ENCODE peak calls at places on chromosomes 6 and 20, in four cellular contexts. One of them, this sample, is unnamed.

GRCh38 chr20:1827974-1828785 is 67.0 kb upstream of the SIRPA start:
- DNase-seq in endothelial cell of umbilical vein: no peak
- DNase-seq in tibial nerve: peak
- DNase-seq in psoas muscle: peak
- DNase-seq in this sample: no peak

GRCh38 chr6:31246051-31246495 is 25.8 kb downstream of the HLA-C start:
- DNase-seq in tibial nerve: no peak
- DNase-seq in psoas muscle: no peak
- DNase-seq in endothelial cell of umbilical vein: peak
- DNase-seq in this sample: no peak

GRCh38 chr6:112029045-112029822 is 24.7 kb upstream of the CCN6 start:
- DNase-seq in endothelial cell of umbilical vein: peak
- DNase-seq in tibial nerve: peak
- DNase-seq in psoas muscle: peak
- DNase-seq in this sample: peak

GRCh38 chr6:33014841-33015634 is 5.6 kb upstream of the HLA-DOA start:
- DNase-seq in endothelial cell of umbilical vein: peak
- DNase-seq in psoas muscle: no peak
- DNase-seq in tibial nerve: peak
- DNase-seq in this sample: peak

GRCh38 chr20:63059684-63060056 is 52.9 kb upstream of the BHLHE23 start:
- DNase-seq in endothelial cell of umbilical vein: no peak
- DNase-seq in tibial nerve: no peak
- DNase-seq in psoas muscle: no peak
- DNase-seq in this sample: no peak

GRCh38 chr6:23245559-23245958 is 676.2 kb downstream of the HDGFL1 start:
- DNase-seq in tibial nerve: no peak
- DNase-seq in endothelial cell of umbilical vein: no peak
- DNase-seq in psoas muscle: no peak
- DNase-seq in this sample: no peak

GRCh38 chr6:109260126-109260525 is 122.1 kb downstream of the CD164 start:
- DNase-seq in tibial nerve: no peak
- DNase-seq in endothelial cell of umbilical vein: no peak
- DNase-seq in psoas muscle: no peak
- DNase-seq in this sample: peak

GRCh38 chr20:46371656-46372055 is 34.8 kb downstream of the ELMO2 start:
- DNase-seq in endothelial cell of umbilical vein: no peak
- DNase-seq in psoas muscle: no peak
- DNase-seq in tibial nerve: no peak
- DNase-seq in this sample: no peak

GRCh38 chr20:1045860-1046418 is 43.8 kb upstream of the RSPO4 start:
- DNase-seq in psoas muscle: no peak
- DNase-seq in endothelial cell of umbilical vein: no peak
- DNase-seq in tibial nerve: no peak
- DNase-seq in this sample: no peak

GRCh38 chr6:130233332-130233731 is 10.6 kb upstream of the SAMD3 start:
- DNase-seq in tibial nerve: no peak
- DNase-seq in endothelial cell of umbilical vein: no peak
- DNase-seq in psoas muscle: no peak
- DNase-seq in this sample: no peak

GRCh38 chr6:80173411-80173810 is 66.9 kb downstream of the BCKDHB start:
- DNase-seq in psoas muscle: no peak
- DNase-seq in endothelial cell of umbilical vein: no peak
- DNase-seq in tibial nerve: no peak
- DNase-seq in this sample: no peak

GRCh38 chr20:5127204-5127858 is 523 bp downstream of the CDS2 start:
- DNase-seq in endothelial cell of umbilical vein: peak
- DNase-seq in tibial nerve: peak
- DNase-seq in psoas muscle: peak
- DNase-seq in this sample: peak

GRCh38 chr6:81075974-81076373 is 676.5 kb downstream of the TENT5A start:
- DNase-seq in tibial nerve: no peak
- DNase-seq in psoas muscle: no peak
- DNase-seq in endothelial cell of umbilical vein: peak
- DNase-seq in this sample: no peak

GRCh38 chr20:32336918-32337347 is 21.2 kb upstream of the ASXL1 start:
- DNase-seq in tibial nerve: peak
- DNase-seq in psoas muscle: no peak
- DNase-seq in endothelial cell of umbilical vein: peak
- DNase-seq in this sample: no peak

GRCh38 chr6:133889557-133890301 is 816 bp downstream of the TCF21 start:
- DNase-seq in tibial nerve: no peak
- DNase-seq in psoas muscle: peak
- DNase-seq in endothelial cell of umbilical vein: no peak
- DNase-seq in this sample: peak

GRCh38 chr6:47633141-47633540 is 65.2 kb upstream of the ADGRF4 start:
- DNase-seq in endothelial cell of umbilical vein: no peak
- DNase-seq in psoas muscle: no peak
- DNase-seq in tibial nerve: no peak
- DNase-seq in this sample: no peak

GRCh38 chr20:36614781-36615557 is 9.4 kb downstream of the RAB5IF start:
- DNase-seq in psoas muscle: no peak
- DNase-seq in tibial nerve: no peak
- DNase-seq in endothelial cell of umbilical vein: no peak
- DNase-seq in this sample: no peak

GRCh38 chr6:109428889-109429477 is 11.4 kb downstream of the PPIL6 start:
- DNase-seq in tibial nerve: no peak
- DNase-seq in psoas muscle: no peak
- DNase-seq in endothelial cell of umbilical vein: peak
- DNase-seq in this sample: no peak

GRCh38 chr6:27890351-27891299 is 21.6 kb downstream of the OR2B2 start:
- DNase-seq in psoas muscle: peak
- DNase-seq in endothelial cell of umbilical vein: peak
- DNase-seq in tibial nerve: peak
- DNase-seq in this sample: peak

GRCh38 chr6:49556429-49556837 is 6.0 kb downstream of the C6orf141 start:
- DNase-seq in endothelial cell of umbilical vein: peak
- DNase-seq in tibial nerve: no peak
- DNase-seq in psoas muscle: no peak
- DNase-seq in this sample: no peak

GRCh38 chr6:112781236-112781635 is 434.1 kb downstream of the RFPL4B start:
- DNase-seq in tibial nerve: no peak
- DNase-seq in endothelial cell of umbilical vein: peak
- DNase-seq in psoas muscle: no peak
- DNase-seq in this sample: peak

GRCh38 chr20:38805502-38805957 is at the start of gene PPP1R16B:
- DNase-seq in tibial nerve: no peak
- DNase-seq in psoas muscle: peak
- DNase-seq in endothelial cell of umbilical vein: peak
- DNase-seq in this sample: no peak

GRCh38 chr6:82910818-82911217 is 154.8 kb downstream of the UBE3D start:
- DNase-seq in tibial nerve: no peak
- DNase-seq in endothelial cell of umbilical vein: no peak
- DNase-seq in psoas muscle: no peak
- DNase-seq in this sample: no peak

GRCh38 chr6:167559675-167560479 is 235.0 kb downstream of the TTLL2 start:
- DNase-seq in psoas muscle: no peak
- DNase-seq in tibial nerve: peak
- DNase-seq in endothelial cell of umbilical vein: no peak
- DNase-seq in this sample: no peak

GRCh38 chr6:167558213-167558869 is 233.5 kb downstream of the TTLL2 start:
- DNase-seq in psoas muscle: no peak
- DNase-seq in tibial nerve: no peak
- DNase-seq in endothelial cell of umbilical vein: no peak
- DNase-seq in this sample: peak

GRCh38 chr6:167564416-167565250 is 239.7 kb downstream of the TTLL2 start:
- DNase-seq in psoas muscle: no peak
- DNase-seq in endothelial cell of umbilical vein: no peak
- DNase-seq in tibial nerve: no peak
- DNase-seq in this sample: no peak

GRCh38 chr6:167565388-167565787 is 240.5 kb downstream of the TTLL2 start:
- DNase-seq in endothelial cell of umbilical vein: no peak
- DNase-seq in tibial nerve: no peak
- DNase-seq in psoas muscle: no peak
- DNase-seq in this sample: no peak

DNA sequence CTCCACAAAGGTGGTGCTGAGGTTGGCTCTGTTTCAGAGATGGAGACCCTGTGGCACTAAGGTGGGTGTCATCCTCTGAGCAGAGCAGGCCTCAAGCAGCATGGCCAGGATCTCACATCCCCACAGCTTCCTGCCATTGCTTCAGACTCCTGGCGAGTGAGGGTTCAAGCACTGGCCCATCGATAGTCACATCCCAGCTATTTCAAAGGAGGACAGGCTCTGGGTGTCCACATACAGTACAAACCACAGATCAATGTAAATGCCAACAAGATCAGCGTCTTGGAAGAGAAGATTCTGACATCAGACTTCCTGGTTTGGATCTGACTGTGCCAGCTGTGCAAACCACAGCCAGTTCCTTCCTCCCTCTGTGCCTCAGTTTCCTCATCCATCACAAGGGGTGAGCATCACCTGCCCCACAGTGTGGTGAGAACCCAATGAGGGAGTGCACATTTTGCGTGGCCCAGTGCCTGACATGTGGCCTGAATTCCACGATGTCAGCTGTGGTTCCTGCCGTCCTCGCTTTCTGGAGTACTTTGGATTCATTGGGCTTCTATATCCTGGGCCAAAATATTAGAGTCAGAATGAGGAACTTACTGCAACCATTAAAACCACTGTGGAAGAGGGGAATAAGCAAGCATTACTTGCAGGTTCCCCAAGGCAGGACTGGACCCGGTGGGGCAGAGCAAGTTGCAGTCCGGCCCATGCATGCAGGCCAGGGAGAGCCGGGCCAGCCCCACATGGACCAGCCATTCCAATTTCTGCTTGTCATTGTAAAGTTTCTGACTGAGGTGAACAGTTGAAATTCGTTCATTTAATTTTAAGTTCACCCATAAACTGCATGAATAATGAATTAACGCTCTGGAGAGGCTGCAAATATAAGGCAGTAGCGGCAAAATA is 236.0 kb downstream of the TTLL2 start:
- DNase-seq in tibial nerve: peak
- DNase-seq in psoas muscle: no peak
- DNase-seq in endothelial cell of umbilical vein: no peak
- DNase-seq in this sample: no peak
- H3K4me3 ChIP-seq in tibial nerve: no peak
- H3K4me3 ChIP-seq in psoas muscle: no peak
- H3K4me3 ChIP-seq in endothelial cell of umbilical vein: no peak
- H3K4me3 ChIP-seq in this sample: no peak

DNA sequence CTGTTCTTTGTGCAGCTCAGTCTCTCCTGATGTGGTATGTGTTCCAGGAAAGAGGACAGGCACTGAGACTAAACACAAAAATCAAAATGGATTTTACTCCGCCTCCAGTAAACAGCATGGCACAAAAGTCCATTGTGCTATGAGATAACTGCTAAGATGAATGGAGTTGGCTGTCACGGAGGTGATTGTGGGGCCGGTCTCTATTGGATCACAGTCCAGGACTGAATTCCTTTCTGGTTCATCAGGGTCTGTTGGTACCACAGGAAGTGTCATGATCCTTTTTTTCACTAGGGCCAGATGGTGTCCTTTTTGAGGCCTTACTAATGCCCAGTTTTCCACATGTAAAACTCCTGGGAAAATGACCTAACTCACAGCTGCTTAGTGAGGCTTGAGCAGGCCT is 192.4 kb upstream of the POU3F2 start:
- DNase-seq in tibial nerve: no peak
- DNase-seq in psoas muscle: no peak
- DNase-seq in endothelial cell of umbilical vein: no peak
- DNase-seq in this sample: peak
- H3K27ac ChIP-seq in tibial nerve: peak
- H3K27ac ChIP-seq in psoas muscle: no peak
- H3K27ac ChIP-seq in endothelial cell of umbilical vein: no peak
- H3K27ac ChIP-seq in this sample: peak

DNA sequence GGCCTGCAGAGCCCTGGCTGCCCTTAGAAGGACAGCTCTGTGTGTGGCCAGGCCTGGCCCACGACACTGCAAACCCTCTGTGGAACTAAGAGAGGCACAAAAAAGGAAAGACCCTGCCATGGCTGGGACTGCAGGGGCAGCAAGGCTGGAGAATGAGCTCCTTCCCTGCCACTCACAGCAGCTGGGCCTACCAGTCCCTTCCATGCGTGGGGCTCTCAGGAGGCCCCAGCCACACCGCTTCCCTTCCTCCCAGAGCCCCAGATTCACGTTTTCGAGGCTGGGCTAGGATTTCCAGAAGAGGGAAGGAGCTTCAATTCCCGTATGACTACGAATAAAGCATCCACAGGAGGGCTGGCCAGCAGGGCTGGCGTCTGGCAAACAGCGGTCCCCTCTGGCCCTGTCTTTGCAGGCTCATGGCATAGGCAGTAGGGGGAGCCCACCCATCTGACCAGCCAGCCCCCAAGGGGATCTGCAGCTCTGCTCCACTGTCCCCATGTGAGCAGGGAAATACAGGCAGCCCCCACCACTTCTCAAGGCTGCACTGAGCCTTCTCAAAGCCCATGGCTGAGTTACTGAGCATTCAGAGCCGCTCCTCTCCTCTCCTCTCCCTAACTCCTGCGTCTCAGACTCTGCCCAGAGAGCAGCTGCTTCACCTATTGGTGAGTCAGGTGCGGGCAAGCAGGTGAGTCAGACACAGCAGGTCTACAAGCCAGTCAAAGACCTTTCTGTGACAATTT is 53.1 kb downstream of the NINL start:
- DNase-seq in psoas muscle: no peak
- DNase-seq in endothelial cell of umbilical vein: peak
- DNase-seq in tibial nerve: no peak
- DNase-seq in this sample: no peak
- H3K4me3 ChIP-seq in psoas muscle: no peak
- H3K4me3 ChIP-seq in endothelial cell of umbilical vein: no peak
- H3K4me3 ChIP-seq in tibial nerve: no peak
- H3K4me3 ChIP-seq in this sample: no peak

DNA sequence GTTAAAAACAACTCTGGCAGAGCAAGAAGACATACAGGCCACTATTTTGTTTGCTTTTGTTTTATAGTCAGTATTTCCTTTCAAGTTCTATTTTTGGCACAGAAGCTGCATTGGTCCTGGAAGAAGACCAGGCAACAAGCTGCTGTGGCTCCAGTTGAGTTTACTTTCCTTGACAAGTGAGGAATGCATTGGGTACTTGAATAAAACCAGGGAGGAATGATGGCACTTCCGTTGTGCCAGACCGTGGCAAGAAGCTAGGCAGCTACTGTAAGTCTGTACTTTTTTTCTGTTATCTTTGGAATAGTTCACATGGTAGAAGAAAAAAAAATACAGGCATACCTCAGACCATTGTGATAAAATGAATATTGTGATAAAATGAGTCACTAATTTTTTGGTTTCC is 66.3 kb downstream of the NCOA3 start:
- DNase-seq in tibial nerve: no peak
- DNase-seq in psoas muscle: no peak
- DNase-seq in endothelial cell of umbilical vein: peak
- DNase-seq in this sample: peak
- H3K27ac ChIP-seq in tibial nerve: peak
- H3K27ac ChIP-seq in psoas muscle: peak
- H3K27ac ChIP-seq in endothelial cell of umbilical vein: peak
- H3K27ac ChIP-seq in this sample: peak

DNA sequence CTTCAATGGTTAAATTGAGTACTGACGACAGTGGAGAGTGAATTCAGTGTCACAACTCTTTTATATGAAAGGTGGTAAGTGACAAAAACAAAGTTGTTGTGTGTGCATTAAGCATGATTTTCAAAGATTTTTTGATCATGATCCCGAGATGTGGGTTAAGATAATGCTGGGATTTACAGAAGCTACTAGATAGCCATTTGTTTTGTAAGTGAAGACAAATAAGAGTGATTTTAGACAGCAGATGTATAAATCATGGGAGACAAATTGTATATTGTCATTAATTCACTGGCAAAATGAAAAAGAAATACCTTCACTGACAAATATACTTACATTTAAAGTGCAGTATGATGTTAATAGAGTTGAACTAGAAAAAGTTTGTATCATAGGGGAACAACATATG is 6.1 kb downstream of the ADGRB3 start:
- DNase-seq in psoas muscle: no peak
- DNase-seq in endothelial cell of umbilical vein: no peak
- DNase-seq in tibial nerve: no peak
- DNase-seq in this sample: no peak
- H3K4me3 ChIP-seq in psoas muscle: no peak
- H3K4me3 ChIP-seq in endothelial cell of umbilical vein: no peak
- H3K4me3 ChIP-seq in tibial nerve: no peak
- H3K4me3 ChIP-seq in this sample: no peak

This sample was measured in SJSA1.